ENCODE peak calls at places on chromosome 13, in ten cellular contexts. D, O, M, I, A, B, E, C, X and J are unnamed samples.

GRCh38 chr13:30841161-30841560 is 64.9 kb upstream of the MEDAG start:
- DNase-seq in D (no peak), O (no peak), M (no peak), I (no peak), A (no peak), B (peak; percentile 72), E (peak; percentile 92), C (no peak), X (no peak), J (no peak)

GRCh38 chr13:100646030-100646673 is 28.4 kb downstream of the TMTC4 start:
- DNase-seq in D (no peak), O (no peak), M (no peak), I (peak; percentile 80), A (no peak), B (peak; percentile 37), E (peak; percentile 20), C (peak; percentile 49), X (peak; percentile 44), J (peak; percentile 22)

GRCh38 chr13:30924321-30924720 is 8.1 kb upstream of the TEX26 start:
- DNase-seq in D (no peak), O (no peak), M (no peak), I (no peak), A (no peak), B (no peak), E (no peak), C (no peak), X (no peak), J (no peak)

GRCh38 chr13:40345654-40346372 is 320.6 kb downstream of the FOXO1 start:
- DNase-seq in D (no peak), O (no peak), M (no peak), I (peak; percentile 3), A (no peak), B (no peak), E (no peak), C (no peak), X (no peak), J (peak; percentile 7)

GRCh38 chr13:44660050-44660449 is 83.9 kb upstream of the TSC22D1 start:
- DNase-seq in D (no peak), O (no peak), M (no peak), I (no peak), A (no peak), B (peak; percentile 16), E (peak; percentile 47), C (no peak), X (no peak), J (peak; percentile 36)

GRCh38 chr13:73440296-73440895 is 381.6 kb downstream of the KLF5 start:
- DNase-seq in D (no peak), O (no peak), M (no peak), I (no peak), A (peak; percentile 7), B (no peak), E (no peak), C (peak; percentile 31), X (no peak), J (peak; percentile 48)

GRCh38 chr13:84393981-84394625 is 511.8 kb upstream of the SLITRK1 start:
- DNase-seq in D (no peak), O (no peak), M (no peak), I (no peak), A (no peak), B (no peak), E (no peak), C (no peak), X (no peak), J (no peak)

GRCh38 chr13:114038211-114038613 is 64.3 kb upstream of the C13orf46 start:
- DNase-seq in D (no peak), O (no peak), M (no peak), I (no peak), A (no peak), B (peak; percentile 63), E (no peak), C (peak; percentile 36), X (peak; percentile 17), J (no peak)

GRCh38 chr13:113489171-113489548 is 1.4 kb downstream of the DCUN1D2 start:
- DNase-seq in D (no peak), O (no peak), M (no peak), I (no peak), A (no peak), B (no peak), E (peak; percentile 28), C (no peak), X (no peak), J (peak; percentile 19)

GRCh38 chr13:110536006-110536693 is 25.4 kb downstream of the RAB20 start:
- DNase-seq in D (no peak), O (no peak), M (no peak), I (no peak), A (no peak), B (no peak), E (no peak), C (no peak), X (peak; percentile 31), J (no peak)

GRCh38 chr13:76527041-76527440 is 359.2 kb downstream of the KCTD12 start:
- DNase-seq in D (no peak), O (no peak), M (no peak), I (no peak), A (no peak), B (no peak), E (no peak), C (peak; percentile 20), X (no peak), J (no peak)

GRCh38 chr13:110445722-110446569 is 115.6 kb downstream of the RAB20 start:
- DNase-seq in D (no peak), O (no peak), M (no peak), I (no peak), A (no peak), B (peak; percentile 44), E (no peak), C (no peak), X (no peak), J (no peak)

GRCh38 chr13:93316848-93317247 is 90.2 kb downstream of the GPC6 start:
- DNase-seq in D (no peak), O (no peak), M (no peak), I (no peak), A (no peak), B (no peak), E (no peak), C (no peak), X (no peak), J (no peak)

GRCh38 chr13:82739881-82740280 is 1142.4 kb downstream of the SLITRK1 start:
- DNase-seq in D (no peak), O (no peak), M (no peak), I (no peak), A (no peak), B (no peak), E (no peak), C (no peak), X (no peak), J (no peak)

GRCh38 chr13:68232351-68233130 is 1002.4 kb upstream of the PCDH9 start:
- DNase-seq in D (no peak), O (no peak), M (no peak), I (no peak), A (no peak), B (no peak), E (no peak), C (no peak), X (no peak), J (no peak)

GRCh38 chr13:111323950-111324651 is 3.7 kb downstream of the TEX29 start:
- DNase-seq in D (no peak), O (no peak), M (no peak), I (no peak), A (no peak), B (no peak), E (no peak), C (no peak), X (no peak), J (peak; percentile 32)

GRCh38 chr13:89688908-89689307 is 1658.6 kb upstream of the MIR17HG start:
- DNase-seq in D (no peak), O (no peak), M (no peak), I (no peak), A (no peak), B (no peak), E (no peak), C (no peak), X (peak; percentile 59), J (no peak)

GRCh38 chr13:107370036-107370785 is 802.3 kb upstream of the ARGLU1 start:
- DNase-seq in D (no peak), O (no peak), M (no peak), I (no peak), A (no peak), B (peak; percentile 70), E (peak; percentile 40), C (peak; percentile 12), X (no peak), J (no peak)

GRCh38 chr13:99034333-99035085 is 56.6 kb upstream of the DOCK9 start:
- DNase-seq in D (no peak), O (no peak), M (no peak), I (no peak), A (no peak), B (no peak), E (no peak), C (no peak), X (no peak), J (no peak)

GRCh38 chr13:109454167-109454917 is 332.0 kb downstream of the IRS2 start:
- DNase-seq in D (no peak), O (no peak), M (no peak), I (no peak), A (no peak), B (no peak), E (peak; percentile 60), C (peak; percentile 14), X (no peak), J (peak; percentile 9)